ENCODE peak calls at places on chromosomes 5 and 9, in nine cellular contexts. O is CD8-positive, alpha-beta memory T cell; C is SHP77; P is NCI-H1694 treated with DMSO at 0.1 percent for 48 hours; K is AG08395; V is HCEC 1CT; L is NCI-H2029 treated with DMSO at 0.1 percent for 48 hours; T is NCI-H1092; U is PC-3. Y is an unnamed sample.

GRCh38 chr5:139340051-139340450 is 1.6 kb upstream of the PAIP2 start:
- DNase-seq in O (no peak), C (no peak), P (no peak), K (no peak), V (no peak), L (no peak), T (no peak), U (no peak), Y (no peak)

GRCh38 chr5:35136386-35136785 is 88.6 kb upstream of the AGXT2 start:
- DNase-seq in O (no peak), C (no peak), P (no peak), K (peak), V (peak), L (no peak), T (no peak), U (peak), Y (peak)

GRCh38 chr9:89843074-89843473 is 238.3 kb downstream of the GADD45G start:
- DNase-seq in O (no peak), C (no peak), P (no peak), K (no peak), V (no peak), L (no peak), T (no peak), U (no peak), Y (no peak)

GRCh38 chr9:129143461-129143927 is 32.3 kb downstream of the PTPA start:
- DNase-seq in O (no peak), C (no peak), P (no peak), K (no peak), V (peak), L (no peak), T (no peak), U (no peak), Y (peak)

GRCh38 chr5:128667751-128668150 is 129.7 kb upstream of the FBN2 start:
- DNase-seq in O (no peak), C (no peak), P (no peak), K (no peak), V (peak), L (no peak), T (no peak), U (peak), Y (no peak)

GRCh38 chr9:124755061-124755460 is 16.1 kb downstream of the NR6A1 start:
- DNase-seq in O (no peak), C (no peak), P (no peak), K (no peak), V (no peak), L (no peak), T (no peak), U (no peak), Y (no peak)

GRCh38 chr9:35836595-35836994 is 7.6 kb downstream of the TMEM8B start:
- DNase-seq in O (no peak), C (no peak), P (no peak), K (no peak), V (no peak), L (no peak), T (no peak), U (no peak), Y (no peak)

GRCh38 chr5:81021951-81022687 is 62.0 kb downstream of the RASGRF2 start:
- DNase-seq in O (no peak), C (no peak), P (no peak), K (no peak), V (no peak), L (no peak), T (no peak), U (no peak), Y (peak)

GRCh38 chr9:120477534-120478001 is 102.4 kb downstream of the CDK5RAP2 start:
- DNase-seq in O (no peak), C (peak), P (peak), K (peak), V (peak), L (peak), T (peak), U (peak), Y (peak)

GRCh38 chr5:80894083-80894482 is 66.1 kb upstream of the RASGRF2 start:
- DNase-seq in O (no peak), C (no peak), P (no peak), K (no peak), V (no peak), L (no peak), T (no peak), U (no peak), Y (no peak)

GRCh38 chr5:90519081-90519480 is 10.3 kb downstream of the LYSMD3 start:
- DNase-seq in O (no peak), C (no peak), P (no peak), K (no peak), V (no peak), L (no peak), T (no peak), U (peak), Y (no peak)

GRCh38 chr5:56405116-56405515 is 172.0 kb upstream of the ANKRD55 start:
- DNase-seq in O (no peak), C (no peak), P (no peak), K (no peak), V (no peak), L (no peak), T (no peak), U (no peak), Y (no peak)

GRCh38 chr9:134935056-134936020 is 17.6 kb upstream of the FCN1 start:
- DNase-seq in O (no peak), C (no peak), P (no peak), K (no peak), V (no peak), L (no peak), T (no peak), U (no peak), Y (no peak)

GRCh38 chr5:112418412-112419049 is 546 bp downstream of the EPB41L4A start:
- DNase-seq in O (no peak), C (no peak), P (no peak), K (no peak), V (no peak), L (no peak), T (no peak), U (no peak), Y (no peak)

GRCh38 chr5:9034671-9035070 is 511.2 kb downstream of the SEMA5A start:
- DNase-seq in O (no peak), C (no peak), P (no peak), K (peak), V (peak), L (no peak), T (no peak), U (peak), Y (peak)

GRCh38 chr9:21969011-21969935 is 24.9 kb downstream of the CDKN2A start:
- DNase-seq in O (no peak), C (no peak), P (no peak), K (no peak), V (no peak), L (no peak), T (no peak), U (no peak), Y (no peak)

GRCh38 chr9:98369066-98369425 is 113.6 kb upstream of the TBC1D2 start:
- DNase-seq in O (no peak), C (no peak), P (no peak), K (no peak), V (no peak), L (no peak), T (no peak), U (no peak), Y (no peak)

Y was measured in kidney glomerular epithelial cell.